ENCODE peak calls at places on chromosomes 16 and 17, in eight cellular contexts. One of them, this sample, is unnamed.

GRCh38 chr17:41519501-41520224 is 973 bp upstream of the KRT15 start:
- DNase-seq in A549: no peak
- DNase-seq in HCT116: no peak
- DNase-seq in fibroblast of lung: no peak
- DNase-seq in IMR-90: no peak
- DNase-seq in mesendoderm: no peak
- DNase-seq in GM12878: no peak
- DNase-seq in H1: no peak
- DNase-seq in this sample: no peak

GRCh38 chr17:1486802-1487695 is 5.4 kb downstream of the MYO1C start:
- DNase-seq in A549: peak
- DNase-seq in HCT116: peak
- DNase-seq in fibroblast of lung: peak
- DNase-seq in IMR-90: no peak
- DNase-seq in mesendoderm: peak
- DNase-seq in GM12878: peak
- DNase-seq in H1: peak
- DNase-seq in this sample: peak

GRCh38 chr17:57294629-57295501 is 38.5 kb downstream of the MSI2 start:
- DNase-seq in A549: peak
- DNase-seq in HCT116: peak
- DNase-seq in fibroblast of lung: peak
- DNase-seq in IMR-90: peak
- DNase-seq in mesendoderm: peak
- DNase-seq in GM12878: no peak
- DNase-seq in H1: no peak
- DNase-seq in this sample: peak

GRCh38 chr17:27793168-27793905 is 7.0 kb downstream of the NOS2 start:
- DNase-seq in A549: peak
- DNase-seq in HCT116: no peak
- DNase-seq in fibroblast of lung: no peak
- DNase-seq in IMR-90: no peak
- DNase-seq in mesendoderm: peak
- DNase-seq in GM12878: no peak
- DNase-seq in H1: peak
- DNase-seq in this sample: no peak

GRCh38 chr16:8137581-8137980 is 452.7 kb downstream of the TMEM114 start:
- DNase-seq in A549: no peak
- DNase-seq in HCT116: no peak
- DNase-seq in fibroblast of lung: no peak
- DNase-seq in IMR-90: no peak
- DNase-seq in mesendoderm: peak
- DNase-seq in GM12878: no peak
- DNase-seq in H1: no peak
- DNase-seq in this sample: no peak

GRCh38 chr17:82334622-82335394 is 1.2 kb upstream of the SECTM1 start:
- DNase-seq in A549: no peak
- DNase-seq in HCT116: no peak
- DNase-seq in fibroblast of lung: peak
- DNase-seq in IMR-90: peak
- DNase-seq in mesendoderm: no peak
- DNase-seq in GM12878: no peak
- DNase-seq in H1: no peak
- DNase-seq in this sample: peak

GRCh38 chr16:50839920-50840729 is 98.2 kb downstream of the CYLD start:
- DNase-seq in A549: no peak
- DNase-seq in HCT116: no peak
- DNase-seq in fibroblast of lung: no peak
- DNase-seq in IMR-90: no peak
- DNase-seq in mesendoderm: peak
- DNase-seq in GM12878: no peak
- DNase-seq in H1: peak
- DNase-seq in this sample: no peak

GRCh38 chr16:56800355-56800754 is 64.7 kb upstream of the SLC12A3 start:
- DNase-seq in A549: no peak
- DNase-seq in HCT116: no peak
- DNase-seq in fibroblast of lung: no peak
- DNase-seq in IMR-90: no peak
- DNase-seq in mesendoderm: no peak
- DNase-seq in GM12878: no peak
- DNase-seq in H1: no peak
- DNase-seq in this sample: no peak

GRCh38 chr17:13749566-13750235 is 148.0 kb upstream of the HS3ST3A1 start:
- DNase-seq in A549: no peak
- DNase-seq in HCT116: no peak
- DNase-seq in fibroblast of lung: no peak
- DNase-seq in IMR-90: no peak
- DNase-seq in mesendoderm: peak
- DNase-seq in GM12878: no peak
- DNase-seq in H1: no peak
- DNase-seq in this sample: no peak

GRCh38 chr17:8857919-8858318 is 9.6 kb downstream of the PIK3R6 start:
- DNase-seq in A549: no peak
- DNase-seq in HCT116: no peak
- DNase-seq in fibroblast of lung: no peak
- DNase-seq in IMR-90: peak
- DNase-seq in mesendoderm: peak
- DNase-seq in GM12878: peak
- DNase-seq in H1: no peak
- DNase-seq in this sample: peak

DNA sequence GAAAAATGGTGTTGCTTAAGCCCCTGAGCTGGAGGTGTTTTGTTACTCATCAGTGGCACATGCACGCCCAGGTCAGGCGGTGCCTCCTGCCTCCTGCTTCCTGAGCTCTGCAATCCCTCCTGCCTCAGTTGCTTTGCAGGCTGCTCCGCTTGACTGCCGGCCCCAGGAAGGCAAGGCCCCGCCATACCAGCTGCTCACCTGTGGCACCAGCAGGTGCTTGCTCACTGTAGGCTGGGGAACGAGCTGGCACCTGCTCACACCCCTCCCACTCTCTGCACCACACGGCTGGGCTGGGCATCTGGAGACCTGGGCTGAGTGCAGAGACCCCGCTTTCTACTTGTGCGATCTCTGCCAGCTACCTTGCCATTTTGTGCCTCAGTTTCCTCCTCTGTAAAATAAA is 200.2 kb downstream of the RBFOX3 start:
- DNase-seq in A549: no peak
- DNase-seq in HCT116: no peak
- DNase-seq in fibroblast of lung: no peak
- DNase-seq in IMR-90: no peak
- DNase-seq in mesendoderm: no peak
- DNase-seq in GM12878: no peak
- DNase-seq in H1: no peak
- DNase-seq in this sample: no peak
- H3K4me2 ChIP-seq in A549: no peak
- H3K4me2 ChIP-seq in HCT116: no peak
- H3K4me2 ChIP-seq in fibroblast of lung: no peak
- H3K4me2 ChIP-seq in IMR-90: no peak
- H3K4me2 ChIP-seq in mesendoderm: no peak
- H3K4me2 ChIP-seq in GM12878: no peak
- H3K4me2 ChIP-seq in H1: no peak
- H3K4me2 ChIP-seq in this sample: no peak

GRCh38 chr16:84834403-84834772 is 14.6 kb downstream of the CRISPLD2 start:
- DNase-seq in A549: no peak
- DNase-seq in HCT116: no peak
- DNase-seq in fibroblast of lung: peak
- DNase-seq in IMR-90: no peak
- DNase-seq in mesendoderm: no peak
- DNase-seq in GM12878: no peak
- DNase-seq in H1: no peak
- DNase-seq in this sample: no peak
- H3K4me2 ChIP-seq in A549: no peak
- H3K4me2 ChIP-seq in HCT116: no peak
- H3K4me2 ChIP-seq in fibroblast of lung: no peak
- H3K4me2 ChIP-seq in IMR-90: no peak
- H3K4me2 ChIP-seq in mesendoderm: no peak
- H3K4me2 ChIP-seq in GM12878: no peak
- H3K4me2 ChIP-seq in H1: no peak
- H3K4me2 ChIP-seq in this sample: no peak

GRCh38 chr17:58403312-58403711 is 14.0 kb downstream of the RNF43 start:
- DNase-seq in A549: no peak
- DNase-seq in HCT116: no peak
- DNase-seq in fibroblast of lung: no peak
- DNase-seq in IMR-90: no peak
- DNase-seq in mesendoderm: peak
- DNase-seq in GM12878: no peak
- DNase-seq in H1: no peak
- DNase-seq in this sample: no peak
- H3K4me2 ChIP-seq in A549: no peak
- H3K4me2 ChIP-seq in HCT116: peak
- H3K4me2 ChIP-seq in fibroblast of lung: no peak
- H3K4me2 ChIP-seq in IMR-90: no peak
- H3K4me2 ChIP-seq in mesendoderm: no peak
- H3K4me2 ChIP-seq in GM12878: no peak
- H3K4me2 ChIP-seq in H1: peak
- H3K4me2 ChIP-seq in this sample: no peak

GRCh38 chr17:47244697-47245096 is 8.9 kb upstream of the ITGB3 start:
- DNase-seq in A549: no peak
- DNase-seq in HCT116: no peak
- DNase-seq in fibroblast of lung: no peak
- DNase-seq in IMR-90: peak
- DNase-seq in mesendoderm: no peak
- DNase-seq in GM12878: no peak
- DNase-seq in H1: no peak
- DNase-seq in this sample: no peak
- H3K4me2 ChIP-seq in A549: no peak
- H3K4me2 ChIP-seq in HCT116: no peak
- H3K4me2 ChIP-seq in fibroblast of lung: no peak
- H3K4me2 ChIP-seq in IMR-90: no peak
- H3K4me2 ChIP-seq in mesendoderm: no peak
- H3K4me2 ChIP-seq in GM12878: no peak
- H3K4me2 ChIP-seq in H1: no peak
- H3K4me2 ChIP-seq in this sample: no peak